ENCODE peak calls at places on chromosomes 2 and 18, in seven cellular contexts. U is fibroblast of lung, I is WTC11, Y is breast epithelium, K is mucosa of descending colon, A is foreskin fibroblast, Q is left ventricle myocardium inferior. R is an unnamed sample.

GRCh38 chr18:41905786-41906527 is 49.1 kb upstream of the PIK3C3 start:
- DNase-seq in Q (no peak), I (no peak), K (no peak), U (no peak), Y (no peak), A (no peak), R (no peak)

GRCh38 chr2:101991731-101992145 is at the start of gene IL1R2:
- DNase-seq in Y (peak; percentile 30), A (no peak), K (peak; percentile 79), Q (peak; percentile 31), U (no peak), I (no peak), R (no peak)

GRCh38 chr18:13625843-13626543 is 100.4 kb downstream of the FAM210A start:
- DNase-seq in Q (no peak), Y (no peak), A (no peak), I (no peak), U (no peak), K (no peak), R (no peak)

GRCh38 chr2:190339394-190339793 is 4.0 kb upstream of the INPP1 start:
- DNase-seq in Y (no peak), K (no peak), A (no peak), Q (no peak), I (no peak), U (no peak), R (no peak)

GRCh38 chr18:468841-469796 is 31.4 kb downstream of the COLEC12 start:
- DNase-seq in K (no peak), A (no peak), I (no peak), U (no peak), Y (no peak), Q (no peak), R (no peak)

GRCh38 chr2:112021269-112021668 is 33.8 kb upstream of the TMEM87B start:
- DNase-seq in U (no peak), I (no peak), Q (no peak), K (no peak), A (no peak), Y (no peak), R (no peak)

GRCh38 chr18:43049021-43049420 is 66.5 kb downstream of the RIT2 start:
- DNase-seq in K (peak; percentile 6), I (no peak), Y (no peak), A (no peak), Q (no peak), U (peak; percentile 79), R (no peak)

GRCh38 chr2:241560883-241561474 is 2.4 kb downstream of the BOK start:
- DNase-seq in K (no peak), U (peak; percentile 49), I (no peak), A (no peak), Q (no peak), Y (no peak), R (peak; percentile 62)

GRCh38 chr18:44716697-44717163 is 36.0 kb downstream of the SETBP1 start:
- DNase-seq in A (no peak), K (no peak), Q (no peak), I (no peak), U (no peak), Y (no peak), R (no peak)

GRCh38 chr2:25966531-25967265 is 15.6 kb downstream of the KIF3C start:
- DNase-seq in Y (no peak), Q (no peak), I (no peak), U (no peak), K (no peak), A (no peak), R (peak; percentile 52)

GRCh38 chr2:73107211-73107926 is 5.4 kb downstream of the RAB11FIP5 start:
- DNase-seq in U (no peak), Y (no peak), Q (peak; percentile 27), K (no peak), A (peak; percentile 79), I (no peak), R (peak; percentile 65)

GRCh38 chr2:128202791-128203190 is 111.8 kb downstream of the UGGT1 start:
- DNase-seq in A (no peak), K (no peak), Y (no peak), U (peak; percentile 59), I (no peak), Q (no peak), R (no peak)

GRCh38 chr2:153543639-153544071 is 65.1 kb upstream of the RPRM start:
- DNase-seq in Q (no peak), Y (no peak), K (no peak), I (no peak), A (no peak), U (no peak), R (no peak)

GRCh38 chr2:183950673-183951072 is 647.7 kb upstream of the ZNF804A start:
- DNase-seq in Q (no peak), A (no peak), Y (no peak), K (no peak), U (peak; percentile 2), I (no peak), R (no peak)

GRCh38 chr2:218129756-218130155 is 3.9 kb downstream of the CXCR2 start:
- DNase-seq in A (peak; percentile 6), K (no peak), U (peak; percentile 49), I (no peak), Q (no peak), Y (no peak), R (peak; percentile 20)

GRCh38 chr2:174681983-174682577 is 82.2 kb downstream of the CHRNA1 start:
- DNase-seq in U (peak; percentile 41), K (peak; percentile 31), Q (peak; percentile 53), Y (no peak), A (no peak), I (peak; percentile 50), R (no peak)

GRCh38 chr2:218405365-218406208 is 5.9 kb downstream of the CTDSP1 start:
- DNase-seq in Y (no peak), Q (no peak), I (peak; percentile 40), K (peak; percentile 67), A (no peak), U (no peak), R (no peak)

DNA sequence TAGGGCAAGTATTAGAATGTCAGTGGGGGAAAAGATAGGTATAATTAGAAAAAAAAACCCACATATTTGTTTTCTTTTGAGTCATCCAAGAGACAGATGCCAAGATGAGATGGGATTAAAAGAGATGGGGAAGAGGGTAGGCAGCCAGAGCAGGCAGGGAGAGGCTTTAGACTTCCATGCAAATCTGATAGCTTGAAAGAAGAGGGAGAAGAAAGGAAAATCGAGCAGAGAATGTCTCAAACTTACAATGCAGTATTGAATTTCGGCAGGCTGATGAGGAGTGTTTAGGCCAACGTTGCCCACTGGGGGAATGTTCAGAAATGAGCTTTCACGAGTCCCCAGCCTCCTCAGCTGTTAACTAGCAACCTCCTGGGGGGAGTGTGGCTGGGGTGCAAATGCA is 91.3 kb downstream of the SPATS2L start:
- DNase-seq in A (no peak), I (no peak), Q (no peak), Y (no peak), K (no peak), U (peak; percentile 74), R (no peak)
- TF ChIP-seq CTCF in A (no peak), I (no peak), Q (no peak), Y (no peak), K (no peak), U (no peak), R (no peak)

GRCh38 chr18:24672165-24672950 is 211.9 kb downstream of the HRH4 start:
- DNase-seq in I (no peak), Q (no peak), K (no peak), A (no peak), U (no peak), Y (no peak), R (no peak)
- TF ChIP-seq CTCF in I (no peak), Q (peak; percentile 42), K (no peak), A (peak; percentile 11), U (peak; percentile 19), Y (no peak), R (no peak)

DNA sequence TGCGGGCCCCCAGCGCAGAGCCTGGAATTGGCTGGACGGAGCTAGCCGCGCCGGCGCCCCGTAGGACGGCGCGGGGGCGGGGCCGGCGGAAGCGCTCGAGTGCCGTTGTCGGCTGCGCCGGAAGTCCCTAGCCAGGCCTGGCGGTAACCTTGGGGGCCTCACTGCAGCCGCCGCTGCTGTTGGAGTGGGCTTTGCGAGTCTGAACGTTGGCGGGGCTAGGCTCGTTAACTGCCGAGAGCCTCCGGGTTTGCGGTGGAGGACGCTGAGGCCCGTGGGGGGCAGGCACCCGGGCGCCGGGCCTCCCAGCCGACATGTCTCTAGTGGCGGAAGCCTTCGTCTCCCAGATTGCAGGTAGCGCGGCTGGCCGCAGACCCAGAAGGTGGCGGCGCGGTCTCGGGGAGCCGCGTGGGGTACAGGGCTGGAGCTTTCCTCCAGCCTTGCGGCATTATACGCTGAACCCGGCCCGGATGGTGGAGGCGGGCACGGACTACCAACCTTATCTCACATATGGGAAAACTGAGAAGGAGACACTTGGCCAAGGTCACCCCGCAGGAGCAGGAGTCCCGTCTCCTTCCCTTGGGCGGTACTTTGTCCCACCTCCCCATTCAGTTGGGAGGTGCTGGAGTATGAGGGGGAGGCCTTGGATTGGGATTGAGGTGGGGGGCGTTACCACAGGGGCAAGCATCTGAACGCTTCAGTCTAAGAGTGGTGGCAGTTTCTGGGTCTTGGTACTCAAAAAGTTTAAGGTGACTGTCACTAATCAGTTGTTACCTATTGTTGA is at the start of gene MTX2:
- DNase-seq in K (peak; percentile 83), U (peak; percentile 73), I (peak; percentile 82), Q (peak; percentile 74), A (peak; percentile 59), Y (peak; percentile 22), R (peak; percentile 78)
- TF ChIP-seq CTCF in K (no peak), U (no peak), I (no peak), Q (peak; percentile 43), A (peak; percentile 8), Y (no peak), R (peak; percentile 44)

GRCh38 chr2:219430633-219431615 is 3.7 kb upstream of the SPEG start:
- DNase-seq in Q (peak; percentile 74), Y (no peak), U (peak; percentile 57), I (no peak), A (peak; percentile 50), K (no peak), R (no peak)
- TF ChIP-seq CTCF in Q (peak; percentile 36), Y (no peak), U (no peak), I (no peak), A (peak; percentile 19), K (no peak), R (no peak)

GRCh38 chr2:166419616-166419934 is 43.8 kb upstream of the SCN9A start:
- DNase-seq in Y (no peak), A (peak; percentile 24), U (peak; percentile 44), Q (no peak), K (peak; percentile 5), I (no peak), R (no peak)

GRCh38 chr2:166413255-166413654 is 37.5 kb upstream of the SCN9A start:
- DNase-seq in Y (no peak), Q (no peak), A (peak; percentile 59), I (no peak), K (no peak), U (peak; percentile 50), R (no peak)

GRCh38 chr2:166418853-166419615 is 43.3 kb upstream of the SCN9A start:
- DNase-seq in Q (no peak), K (no peak), A (no peak), Y (no peak), I (no peak), U (no peak), R (no peak)

GRCh38 chr2:166417669-166418068 is 41.9 kb upstream of the SCN9A start:
- DNase-seq in Q (no peak), A (peak; percentile 47), U (peak; percentile 63), K (peak; percentile 7), Y (no peak), I (no peak), R (no peak)
- TF ChIP-seq CTCF in Q (peak; percentile 24), A (no peak), U (no peak), K (no peak), Y (no peak), I (no peak), R (no peak)

R was measured in adrenal gland.